ENCODE peak calls at places on chromosomes 12 and 14, in eight cellular contexts. W is transverse colon, V is Panc1, Y is breast epithelium, A is GM23338, J is sigmoid colon, Q is HepG2, C is SK-N-SH. R is an unnamed sample.

GRCh38 chr14:34072401-34072800 is 121.5 kb upstream of the EGLN3 start:
- DNase-seq in W (no peak), V (no peak), Y (no peak), A (no peak), J (no peak), Q (no peak), C (no peak), R (no peak)

GRCh38 chr12:67074072-67074471 is 195.1 kb upstream of the CAND1 start:
- DNase-seq in W (no peak), V (no peak), Y (no peak), A (no peak), J (no peak), Q (no peak), C (no peak), R (no peak)

GRCh38 chr12:116861331-116861730 is 19.9 kb downstream of the HRK start:
- DNase-seq in W (peak), V (no peak), Y (no peak), A (no peak), J (no peak), Q (no peak), C (peak), R (peak)

GRCh38 chr12:108199111-108199510 is 70.0 kb downstream of the WSCD2 start:
- DNase-seq in W (no peak), V (no peak), Y (no peak), A (no peak), J (no peak), Q (no peak), C (peak), R (no peak)

GRCh38 chr12:85468356-85469157 is 188.5 kb downstream of the ALX1 start:
- DNase-seq in W (peak), V (peak), Y (no peak), A (peak), J (no peak), Q (peak), C (peak), R (no peak)

GRCh38 chr14:73829526-73830431 is 21.9 kb upstream of the PTGR2 start:
- DNase-seq in W (no peak), V (no peak), Y (no peak), A (no peak), J (no peak), Q (peak), C (no peak), R (peak)

GRCh38 chr12:67590122-67590795 is 58.3 kb upstream of the DYRK2 start:
- DNase-seq in W (no peak), V (no peak), Y (no peak), A (no peak), J (no peak), Q (no peak), C (peak), R (no peak)

GRCh38 chr14:99037777-99038176 is 234.2 kb downstream of the BCL11B start:
- DNase-seq in W (no peak), V (no peak), Y (no peak), A (peak), J (no peak), Q (no peak), C (no peak), R (no peak)

GRCh38 chr12:14191612-14192011 is 173.9 kb upstream of the ATF7IP start:
- DNase-seq in W (no peak), V (no peak), Y (no peak), A (no peak), J (no peak), Q (no peak), C (no peak), R (no peak)

GRCh38 chr14:105201928-105202513 is 20.9 kb upstream of the NUDT14 start:
- DNase-seq in W (no peak), V (no peak), Y (no peak), A (no peak), J (no peak), Q (no peak), C (no peak), R (no peak)

GRCh38 chr12:122848471-122849351 is 13.5 kb downstream of the HIP1R start:
- DNase-seq in W (no peak), V (no peak), Y (no peak), A (no peak), J (no peak), Q (no peak), C (no peak), R (no peak)

GRCh38 chr14:36319899-36320209 is 583 bp downstream of the MBIP start:
- DNase-seq in W (no peak), V (no peak), Y (no peak), A (no peak), J (no peak), Q (no peak), C (no peak), R (no peak)

GRCh38 chr12:25200703-25201102 is 5.7 kb downstream of the ETFRF1 start:
- DNase-seq in W (no peak), V (no peak), Y (no peak), A (no peak), J (no peak), Q (no peak), C (no peak), R (no peak)

GRCh38 chr12:39692258-39692853 is 72.8 kb upstream of the ABCD2 start:
- DNase-seq in W (no peak), V (no peak), Y (no peak), A (peak), J (no peak), Q (no peak), C (peak), R (no peak)

GRCh38 chr14:95959317-95959716 is 79.8 kb upstream of the C14orf132 start:
- DNase-seq in W (no peak), V (no peak), Y (no peak), A (no peak), J (no peak), Q (no peak), C (no peak), R (no peak)

GRCh38 chr14:79161576-79161975 is 991.4 kb downstream of the NRXN3 start:
- DNase-seq in W (no peak), V (no peak), Y (no peak), A (peak), J (no peak), Q (no peak), C (no peak), R (no peak)

GRCh38 chr12:92603741-92604432 is 98.9 kb upstream of the PLEKHG7 start:
- DNase-seq in W (no peak), V (no peak), Y (no peak), A (no peak), J (no peak), Q (no peak), C (no peak), R (no peak)

GRCh38 chr12:16893426-16893825 is 287.5 kb upstream of the LMO3 start:
- DNase-seq in W (no peak), V (no peak), Y (no peak), A (no peak), J (no peak), Q (no peak), C (no peak), R (no peak)

DNA sequence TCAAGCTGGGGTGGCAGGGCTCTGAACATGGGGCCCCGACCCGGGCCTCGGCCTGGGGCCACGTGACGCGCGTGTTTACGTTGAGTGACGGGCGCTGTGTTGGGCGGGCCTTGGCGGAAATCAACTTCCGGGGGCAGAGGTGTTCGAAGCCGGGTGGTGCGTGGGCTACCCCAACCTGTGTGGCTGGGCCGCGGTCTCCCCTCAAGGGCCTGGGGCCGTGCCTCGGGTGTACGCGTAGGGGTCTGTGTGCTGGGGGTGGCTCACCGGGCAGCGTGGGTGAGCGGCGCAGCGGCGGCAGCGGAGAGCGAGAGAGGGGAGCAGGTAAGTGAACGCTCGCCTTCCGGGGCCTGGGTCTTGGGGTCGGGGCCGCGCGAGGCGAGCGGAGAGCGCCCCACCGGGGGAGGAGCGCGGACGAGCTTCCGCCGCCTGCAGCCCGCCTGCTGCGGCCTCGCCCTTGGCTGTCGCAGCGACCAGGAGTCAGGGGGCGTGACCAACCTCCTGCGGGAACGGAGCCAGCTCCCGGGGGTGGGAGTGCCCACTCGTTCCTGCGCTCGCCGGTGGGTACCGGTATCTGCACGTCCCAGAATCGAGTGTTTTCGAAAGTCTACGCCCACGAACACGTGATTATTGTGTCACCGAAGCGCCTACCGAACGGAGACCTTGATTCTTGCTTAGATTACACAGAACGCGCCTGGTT is at the start of gene CCDC91:
- DNase-seq in W (peak), V (peak), Y (peak), A (peak), J (peak), Q (peak), C (peak), R (peak)
- TF ChIP-seq CTCF in W (no peak), V (no peak), Y (peak), A (no peak), J (no peak), Q (peak), C (no peak), R (no peak)

GRCh38 chr12:124754949-124755800 is 108.5 kb downstream of the SCARB1 start:
- DNase-seq in W (peak), V (no peak), Y (peak), A (peak), J (peak), Q (no peak), C (peak), R (peak)

GRCh38 chr12:124756151-124756550 is 107.5 kb downstream of the SCARB1 start:
- DNase-seq in W (no peak), V (no peak), Y (no peak), A (no peak), J (no peak), Q (no peak), C (no peak), R (no peak)

GRCh38 chr12:124756730-124757129 is 106.9 kb downstream of the SCARB1 start:
- DNase-seq in W (no peak), V (no peak), Y (no peak), A (no peak), J (no peak), Q (no peak), C (no peak), R (no peak)

GRCh38 chr12:124754491-124754890 is 109.2 kb downstream of the SCARB1 start:
- DNase-seq in W (no peak), V (no peak), Y (no peak), A (no peak), J (no peak), Q (no peak), C (no peak), R (no peak)

DNA sequence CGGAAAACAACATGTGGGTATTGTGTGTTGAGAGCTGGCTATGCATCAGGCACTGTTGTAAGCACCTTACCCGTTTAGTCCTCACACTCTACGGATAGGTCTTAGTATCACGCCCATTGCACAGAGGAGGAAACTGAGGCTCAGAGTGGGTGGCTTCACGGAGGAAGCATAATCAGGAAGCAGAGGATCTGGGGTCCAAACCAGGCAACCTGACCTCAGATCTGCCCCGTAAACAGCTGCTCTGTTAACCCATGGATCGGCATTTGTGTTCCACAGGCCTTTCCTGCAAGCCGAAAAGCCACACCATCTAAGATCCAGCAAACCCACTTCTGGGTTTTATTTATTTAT is 107.9 kb downstream of the SCARB1 start:
- DNase-seq in W (no peak), V (no peak), Y (no peak), A (no peak), J (no peak), Q (no peak), C (no peak), R (no peak)
- TF ChIP-seq POLR2AphosphoS5 in W (no peak), V (no peak), Y (no peak), A (no peak), J (no peak), Q (no peak), C (no peak), R (no peak)

DNA sequence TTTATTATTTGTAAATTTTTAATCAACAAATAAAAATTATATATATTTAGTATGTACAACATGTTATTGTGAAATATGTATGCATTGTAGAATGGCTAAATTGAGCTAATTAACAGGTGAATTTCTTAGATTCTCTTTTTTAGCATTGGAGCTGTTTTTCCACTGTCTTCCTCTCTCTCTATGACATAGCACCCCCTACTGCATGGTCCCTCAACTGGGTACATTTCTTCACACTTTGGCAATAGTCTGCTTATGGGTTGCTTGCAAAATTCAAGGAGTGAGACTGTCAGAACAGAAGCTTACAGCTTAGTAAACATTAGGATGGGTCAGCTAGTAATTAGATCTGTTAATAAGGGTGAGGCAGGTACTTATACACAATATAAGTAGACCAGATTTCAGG is 658.5 kb upstream of the MGAT4C start:
- DNase-seq in W (no peak), V (peak), Y (no peak), A (peak), J (no peak), Q (peak), C (peak), R (no peak)
- TF ChIP-seq CTCF in W (no peak), V (peak), Y (no peak), A (peak), J (no peak), Q (no peak), C (peak), R (no peak)

GRCh38 chr12:111405149-111405855 is 421 bp upstream of the SH2B3 start:
- DNase-seq in W (peak), V (peak), Y (peak), A (peak), J (peak), Q (peak), C (peak), R (peak)
- TF ChIP-seq POLR2AphosphoS5 in W (peak), V (peak), Y (peak), A (peak), J (peak), Q (peak), C (peak), R (peak)

GRCh38 chr12:131836193-131836592 is 8.0 kb downstream of the MMP17 start:
- DNase-seq in W (no peak), V (no peak), Y (no peak), A (no peak), J (no peak), Q (no peak), C (peak), R (no peak)
- TF ChIP-seq CTCF in W (no peak), V (no peak), Y (no peak), A (peak), J (no peak), Q (peak), C (peak), R (peak)

GRCh38 chr14:94110552-94111181 is at the start of gene IFI27:
- DNase-seq in W (peak), V (no peak), Y (no peak), A (no peak), J (peak), Q (no peak), C (no peak), R (no peak)
- TF ChIP-seq POLR2AphosphoS5 in W (peak), V (no peak), Y (peak), A (no peak), J (peak), Q (no peak), C (no peak), R (peak)